ENCODE peak calls at places on chromosomes 11 and 22, in six cellular contexts. One of them, this sample, is unnamed.
A peak's percentile ranks its signal among the peaks of the same experiment; 100 is the strongest.

GRCh38 chr11:126219547-126219946 is 8.0 kb downstream of the FAM118B start:
- DNase-seq in stimulated activated CD8-positive, alpha-beta memory T cell treated with anti-CD3 and anti-CD28 coated beads, Interleukin-15, amount 100 ng/mL, for 4 hours: no peak
- DNase-seq in AG08395: no peak
- DNase-seq in GM12891: no peak
- DNase-seq in SW480: no peak
- DNase-seq in LHCN-M2: no peak
- DNase-seq in this sample: no peak

GRCh38 chr11:125404811-125405481 is 91.1 kb downstream of the FEZ1 start:
- DNase-seq in LHCN-M2: peak; percentile 58
- DNase-seq in stimulated activated CD8-positive, alpha-beta memory T cell treated with anti-CD3 and anti-CD28 coated beads, Interleukin-15, amount 100 ng/mL, for 4 hours: peak; percentile 24
- DNase-seq in GM12891: peak; percentile 79
- DNase-seq in AG08395: peak; percentile 78
- DNase-seq in SW480: peak; percentile 36
- DNase-seq in this sample: no peak

GRCh38 chr11:32630844-32631243 is 47.2 kb downstream of the EIF3M start:
- DNase-seq in AG08395: no peak
- DNase-seq in LHCN-M2: no peak
- DNase-seq in stimulated activated CD8-positive, alpha-beta memory T cell treated with anti-CD3 and anti-CD28 coated beads, Interleukin-15, amount 100 ng/mL, for 4 hours: no peak
- DNase-seq in SW480: no peak
- DNase-seq in GM12891: no peak
- DNase-seq in this sample: no peak

GRCh38 chr11:96107143-96107829 is 183.4 kb upstream of the MTMR2 start:
- DNase-seq in GM12891: no peak
- DNase-seq in stimulated activated CD8-positive, alpha-beta memory T cell treated with anti-CD3 and anti-CD28 coated beads, Interleukin-15, amount 100 ng/mL, for 4 hours: no peak
- DNase-seq in LHCN-M2: no peak
- DNase-seq in AG08395: no peak
- DNase-seq in SW480: no peak
- DNase-seq in this sample: no peak

GRCh38 chr11:77506857-77507256 is 33.0 kb upstream of the PAK1 start:
- DNase-seq in LHCN-M2: peak; percentile 11
- DNase-seq in GM12891: no peak
- DNase-seq in stimulated activated CD8-positive, alpha-beta memory T cell treated with anti-CD3 and anti-CD28 coated beads, Interleukin-15, amount 100 ng/mL, for 4 hours: no peak
- DNase-seq in AG08395: no peak
- DNase-seq in SW480: peak; percentile 65
- DNase-seq in this sample: no peak

GRCh38 chr11:10441652-10442503 is 13.2 kb upstream of the AMPD3 start:
- DNase-seq in AG08395: no peak
- DNase-seq in GM12891: peak; percentile 44
- DNase-seq in stimulated activated CD8-positive, alpha-beta memory T cell treated with anti-CD3 and anti-CD28 coated beads, Interleukin-15, amount 100 ng/mL, for 4 hours: no peak
- DNase-seq in LHCN-M2: no peak
- DNase-seq in SW480: peak; percentile 21
- DNase-seq in this sample: peak; percentile 81

GRCh38 chr11:131906963-131907362 is 536.5 kb downstream of the NTM start:
- DNase-seq in AG08395: no peak
- DNase-seq in SW480: no peak
- DNase-seq in GM12891: no peak
- DNase-seq in LHCN-M2: no peak
- DNase-seq in stimulated activated CD8-positive, alpha-beta memory T cell treated with anti-CD3 and anti-CD28 coated beads, Interleukin-15, amount 100 ng/mL, for 4 hours: no peak
- DNase-seq in this sample: no peak

GRCh38 chr22:25030636-25031035 is 78.1 kb downstream of the KIAA1671 start:
- DNase-seq in GM12891: no peak
- DNase-seq in LHCN-M2: peak; percentile 9
- DNase-seq in AG08395: peak; percentile 45
- DNase-seq in stimulated activated CD8-positive, alpha-beta memory T cell treated with anti-CD3 and anti-CD28 coated beads, Interleukin-15, amount 100 ng/mL, for 4 hours: no peak
- DNase-seq in SW480: peak; percentile 81
- DNase-seq in this sample: no peak

GRCh38 chr22:48488611-48489456 is 1338.8 kb downstream of the BRD1 start:
- DNase-seq in GM12891: no peak
- DNase-seq in AG08395: peak; percentile 70
- DNase-seq in LHCN-M2: no peak
- DNase-seq in SW480: no peak
- DNase-seq in stimulated activated CD8-positive, alpha-beta memory T cell treated with anti-CD3 and anti-CD28 coated beads, Interleukin-15, amount 100 ng/mL, for 4 hours: no peak
- DNase-seq in this sample: no peak

GRCh38 chr11:125338886-125339811 is 156.9 kb downstream of the FEZ1 start:
- DNase-seq in AG08395: no peak
- DNase-seq in GM12891: no peak
- DNase-seq in SW480: no peak
- DNase-seq in stimulated activated CD8-positive, alpha-beta memory T cell treated with anti-CD3 and anti-CD28 coated beads, Interleukin-15, amount 100 ng/mL, for 4 hours: no peak
- DNase-seq in LHCN-M2: no peak
- DNase-seq in this sample: no peak

GRCh38 chr11:90698238-90698637 is 475.4 kb upstream of the CHORDC1 start:
- DNase-seq in AG08395: no peak
- DNase-seq in stimulated activated CD8-positive, alpha-beta memory T cell treated with anti-CD3 and anti-CD28 coated beads, Interleukin-15, amount 100 ng/mL, for 4 hours: no peak
- DNase-seq in GM12891: no peak
- DNase-seq in SW480: no peak
- DNase-seq in LHCN-M2: no peak
- DNase-seq in this sample: no peak

GRCh38 chr22:41446057-41446501 is 522 bp downstream of the TOB2 start:
- DNase-seq in SW480: peak; percentile 16
- DNase-seq in LHCN-M2: peak; percentile 12
- DNase-seq in GM12891: no peak
- DNase-seq in AG08395: no peak
- DNase-seq in stimulated activated CD8-positive, alpha-beta memory T cell treated with anti-CD3 and anti-CD28 coated beads, Interleukin-15, amount 100 ng/mL, for 4 hours: no peak
- DNase-seq in this sample: no peak

GRCh38 chr11:75656044-75656726 is 12.7 kb downstream of the MAP6 start:
- DNase-seq in GM12891: no peak
- DNase-seq in AG08395: peak; percentile 26
- DNase-seq in stimulated activated CD8-positive, alpha-beta memory T cell treated with anti-CD3 and anti-CD28 coated beads, Interleukin-15, amount 100 ng/mL, for 4 hours: no peak
- DNase-seq in SW480: peak; percentile 63
- DNase-seq in LHCN-M2: no peak
- DNase-seq in this sample: no peak

GRCh38 chr11:125929445-125930075 is 16.3 kb upstream of the VSIG10L2 start:
- DNase-seq in LHCN-M2: no peak
- DNase-seq in GM12891: no peak
- DNase-seq in stimulated activated CD8-positive, alpha-beta memory T cell treated with anti-CD3 and anti-CD28 coated beads, Interleukin-15, amount 100 ng/mL, for 4 hours: no peak
- DNase-seq in AG08395: no peak
- DNase-seq in SW480: no peak
- DNase-seq in this sample: no peak

GRCh38 chr22:33352768-33353167 is 294.6 kb upstream of the SYN3 start:
- DNase-seq in LHCN-M2: no peak
- DNase-seq in stimulated activated CD8-positive, alpha-beta memory T cell treated with anti-CD3 and anti-CD28 coated beads, Interleukin-15, amount 100 ng/mL, for 4 hours: no peak
- DNase-seq in AG08395: no peak
- DNase-seq in GM12891: no peak
- DNase-seq in SW480: no peak
- DNase-seq in this sample: no peak

GRCh38 chr11:73185680-73186293 is 32.3 kb upstream of the P2RY2 start:
- DNase-seq in LHCN-M2: peak; percentile 88
- DNase-seq in stimulated activated CD8-positive, alpha-beta memory T cell treated with anti-CD3 and anti-CD28 coated beads, Interleukin-15, amount 100 ng/mL, for 4 hours: no peak
- DNase-seq in GM12891: no peak
- DNase-seq in AG08395: peak; percentile 94
- DNase-seq in SW480: no peak
- DNase-seq in this sample: no peak

GRCh38 chr11:746289-747175 is 732 bp upstream of the TALDO1 start:
- DNase-seq in LHCN-M2: no peak
- DNase-seq in stimulated activated CD8-positive, alpha-beta memory T cell treated with anti-CD3 and anti-CD28 coated beads, Interleukin-15, amount 100 ng/mL, for 4 hours: no peak
- DNase-seq in AG08395: no peak
- DNase-seq in SW480: peak; percentile 58
- DNase-seq in GM12891: no peak
- DNase-seq in this sample: no peak

GRCh38 chr11:2200536-2200935 is 28.9 kb upstream of the TH start:
- DNase-seq in SW480: no peak
- DNase-seq in LHCN-M2: no peak
- DNase-seq in stimulated activated CD8-positive, alpha-beta memory T cell treated with anti-CD3 and anti-CD28 coated beads, Interleukin-15, amount 100 ng/mL, for 4 hours: no peak
- DNase-seq in AG08395: no peak
- DNase-seq in GM12891: no peak
- DNase-seq in this sample: no peak

GRCh38 chr11:83573097-83573496 is 286.9 kb upstream of the CCDC90B start:
- DNase-seq in SW480: no peak
- DNase-seq in AG08395: peak; percentile 44
- DNase-seq in GM12891: no peak
- DNase-seq in stimulated activated CD8-positive, alpha-beta memory T cell treated with anti-CD3 and anti-CD28 coated beads, Interleukin-15, amount 100 ng/mL, for 4 hours: no peak
- DNase-seq in LHCN-M2: peak; percentile 35
- DNase-seq in this sample: no peak

GRCh38 chr11:95566151-95566670 is 223.4 kb downstream of the FAM76B start:
- DNase-seq in stimulated activated CD8-positive, alpha-beta memory T cell treated with anti-CD3 and anti-CD28 coated beads, Interleukin-15, amount 100 ng/mL, for 4 hours: no peak
- DNase-seq in AG08395: no peak
- DNase-seq in LHCN-M2: no peak
- DNase-seq in SW480: no peak
- DNase-seq in GM12891: no peak
- DNase-seq in this sample: no peak

GRCh38 chr11:94243571-94244229 is 60.7 kb upstream of the IZUMO1R start:
- DNase-seq in AG08395: no peak
- DNase-seq in LHCN-M2: no peak
- DNase-seq in GM12891: no peak
- DNase-seq in SW480: no peak
- DNase-seq in stimulated activated CD8-positive, alpha-beta memory T cell treated with anti-CD3 and anti-CD28 coated beads, Interleukin-15, amount 100 ng/mL, for 4 hours: no peak
- DNase-seq in this sample: no peak

GRCh38 chr11:2380807-2381350 is 3.8 kb downstream of the CD81 start:
- DNase-seq in GM12891: no peak
- DNase-seq in AG08395: no peak
- DNase-seq in SW480: no peak
- DNase-seq in LHCN-M2: no peak
- DNase-seq in stimulated activated CD8-positive, alpha-beta memory T cell treated with anti-CD3 and anti-CD28 coated beads, Interleukin-15, amount 100 ng/mL, for 4 hours: no peak
- DNase-seq in this sample: peak; percentile 51

GRCh38 chr11:61131586-61131985 is 29.3 kb downstream of the CD5 start:
- DNase-seq in AG08395: no peak
- DNase-seq in GM12891: no peak
- DNase-seq in stimulated activated CD8-positive, alpha-beta memory T cell treated with anti-CD3 and anti-CD28 coated beads, Interleukin-15, amount 100 ng/mL, for 4 hours: no peak
- DNase-seq in LHCN-M2: no peak
- DNase-seq in SW480: no peak
- DNase-seq in this sample: no peak

GRCh38 chr11:46343520-46343919 is 3.7 kb upstream of the DGKZ start:
- DNase-seq in GM12891: no peak
- DNase-seq in SW480: no peak
- DNase-seq in LHCN-M2: no peak
- DNase-seq in AG08395: no peak
- DNase-seq in stimulated activated CD8-positive, alpha-beta memory T cell treated with anti-CD3 and anti-CD28 coated beads, Interleukin-15, amount 100 ng/mL, for 4 hours: no peak
- DNase-seq in this sample: no peak

GRCh38 chr11:848988-849824 is 6.6 kb downstream of the TSPAN4 start:
- DNase-seq in stimulated activated CD8-positive, alpha-beta memory T cell treated with anti-CD3 and anti-CD28 coated beads, Interleukin-15, amount 100 ng/mL, for 4 hours: no peak
- DNase-seq in SW480: no peak
- DNase-seq in LHCN-M2: no peak
- DNase-seq in AG08395: no peak
- DNase-seq in GM12891: no peak
- DNase-seq in this sample: no peak

GRCh38 chr11:120455487-120455886 is 56.1 kb upstream of the GRIK4 start:
- DNase-seq in stimulated activated CD8-positive, alpha-beta memory T cell treated with anti-CD3 and anti-CD28 coated beads, Interleukin-15, amount 100 ng/mL, for 4 hours: no peak
- DNase-seq in SW480: no peak
- DNase-seq in AG08395: no peak
- DNase-seq in GM12891: no peak
- DNase-seq in LHCN-M2: no peak
- DNase-seq in this sample: no peak

GRCh38 chr22:49297286-49297870 is 530.3 kb downstream of the BRD1 start:
- DNase-seq in GM12891: no peak
- DNase-seq in stimulated activated CD8-positive, alpha-beta memory T cell treated with anti-CD3 and anti-CD28 coated beads, Interleukin-15, amount 100 ng/mL, for 4 hours: no peak
- DNase-seq in AG08395: no peak
- DNase-seq in LHCN-M2: no peak
- DNase-seq in SW480: no peak
- DNase-seq in this sample: no peak

GRCh38 chr11:118010738-118011461 is 24.7 kb downstream of the IL10RA start:
- DNase-seq in SW480: no peak
- DNase-seq in GM12891: peak; percentile 50
- DNase-seq in AG08395: no peak
- DNase-seq in stimulated activated CD8-positive, alpha-beta memory T cell treated with anti-CD3 and anti-CD28 coated beads, Interleukin-15, amount 100 ng/mL, for 4 hours: no peak
- DNase-seq in LHCN-M2: no peak
- DNase-seq in this sample: peak; percentile 82

GRCh38 chr11:551596-551995 is 8.9 kb downstream of the LMNTD2 start:
- DNase-seq in SW480: no peak
- DNase-seq in stimulated activated CD8-positive, alpha-beta memory T cell treated with anti-CD3 and anti-CD28 coated beads, Interleukin-15, amount 100 ng/mL, for 4 hours: no peak
- DNase-seq in GM12891: no peak
- DNase-seq in AG08395: no peak
- DNase-seq in LHCN-M2: no peak
- DNase-seq in this sample: no peak